ENCODE peak calls at places on chromosome 19, in ten cellular contexts. F is stimulated activated CD4-positive, alpha-beta T cell treated with anti-CD3 and anti-CD28 coated beads, Interleukin-4, amount 100 ng/mL, for 48 hours; C is G401; N is HT-29; V is LHCN-M2; H is hippocampal formation; D is activated CD8-positive, alpha-beta memory T cell treated with anti-CD3 and anti-CD28 coated beads for 24 hours; E is non-pigmented ciliary epithelial cell; U is heart right ventricle; B is LoVo. X is an unnamed sample.
A peak's percentile ranks its signal among the peaks of the same experiment; 100 is the strongest.

GRCh38 chr19:1264801-1265610 is 4.1 kb upstream of the CIRBP start:
- DNase-seq in F (no peak), C (no peak), N (peak; percentile 70), V (peak; percentile 94), H (no peak), D (no peak), E (no peak), U (peak; percentile 72), B (peak; percentile 83), X (peak; percentile 75)

GRCh38 chr19:43315851-43316250 is 37.6 kb upstream of the CD177 start:
- DNase-seq in F (no peak), C (peak; percentile 53), N (no peak), V (no peak), H (no peak), D (no peak), E (no peak), U (no peak), B (no peak), X (no peak)

GRCh38 chr19:5228932-5229777 is 111.5 kb downstream of the PTPRS start:
- DNase-seq in F (no peak), C (no peak), N (no peak), V (no peak), H (no peak), D (no peak), E (no peak), U (no peak), B (peak; percentile 43), X (peak; percentile 38)

GRCh38 chr19:49999371-50000010 is 25.7 kb downstream of the VRK3 start:
- DNase-seq in F (no peak), C (peak; percentile 66), N (no peak), V (no peak), H (no peak), D (no peak), E (no peak), U (no peak), B (no peak), X (no peak)

GRCh38 chr19:30712428-30713151 is 340.4 kb downstream of the ZNF536 start:
- DNase-seq in F (no peak), C (no peak), N (no peak), V (no peak), H (no peak), D (no peak), E (no peak), U (no peak), B (no peak), X (no peak)

GRCh38 chr19:1907563-1908363 is 2.6 kb downstream of the ADAT3 start:
- DNase-seq in F (no peak), C (no peak), N (no peak), V (no peak), H (no peak), D (no peak), E (no peak), U (no peak), B (no peak), X (no peak)

GRCh38 chr19:31282346-31282745 is 66.9 kb downstream of the TSHZ3 start:
- DNase-seq in F (no peak), C (no peak), N (no peak), V (no peak), H (no peak), D (no peak), E (no peak), U (no peak), B (no peak), X (no peak)

GRCh38 chr19:10211691-10212090 is 16.9 kb upstream of the DNMT1 start:
- DNase-seq in F (no peak), C (no peak), N (no peak), V (no peak), H (no peak), D (no peak), E (no peak), U (no peak), B (no peak), X (no peak)

GRCh38 chr19:32816555-32817099 is 52.9 kb downstream of the SLC7A9 start:
- DNase-seq in F (no peak), C (no peak), N (no peak), V (no peak), H (no peak), D (no peak), E (no peak), U (no peak), B (no peak), X (no peak)

GRCh38 chr19:47444388-47444821 is 25.1 kb upstream of the MEIS3 start:
- DNase-seq in F (no peak), C (no peak), N (no peak), V (no peak), H (no peak), D (no peak), E (no peak), U (no peak), B (no peak), X (no peak)

GRCh38 chr19:41860419-41861097 is 503 bp downstream of the RPS19 start:
- DNase-seq in F (no peak), C (no peak), N (peak; percentile 48), V (no peak), H (no peak), D (no peak), E (no peak), U (no peak), B (no peak), X (no peak)

GRCh38 chr19:55468054-55468393 is 3.5 kb upstream of the C19orf85 start:
- DNase-seq in F (no peak), C (no peak), N (no peak), V (no peak), H (no peak), D (no peak), E (no peak), U (peak; percentile 6), B (no peak), X (no peak)

GRCh38 chr19:47296036-47296435 is 13.6 kb upstream of the C5AR1 start:
- DNase-seq in F (peak; percentile 70), C (peak; percentile 91), N (peak; percentile 98), V (peak; percentile 69), H (peak; percentile 60), D (peak; percentile 83), E (no peak), U (peak; percentile 32), B (peak; percentile 85), X (peak; percentile 89)

GRCh38 chr19:49554701-49555181 is 25.6 kb downstream of the NOSIP start:
- DNase-seq in F (no peak), C (no peak), N (no peak), V (peak; percentile 79), H (no peak), D (peak; percentile 79), E (no peak), U (peak; percentile 38), B (no peak), X (no peak)

GRCh38 chr19:11680689-11681302 is 58.0 kb downstream of the ZNF823 start:
- DNase-seq in F (no peak), C (no peak), N (no peak), V (no peak), H (no peak), D (no peak), E (no peak), U (no peak), B (no peak), X (no peak)

GRCh38 chr19:1360818-1361461 is 22.8 kb upstream of the NDUFS7 start:
- DNase-seq in F (no peak), C (peak; percentile 42), N (no peak), V (peak; percentile 62), H (peak; percentile 75), D (no peak), E (no peak), U (peak; percentile 80), B (no peak), X (no peak)

GRCh38 chr19:17948967-17949930 is 16.4 kb downstream of the CCDC124 start:
- DNase-seq in F (no peak), C (no peak), N (no peak), V (no peak), H (no peak), D (no peak), E (no peak), U (no peak), B (no peak), X (no peak)

GRCh38 chr19:8302357-8302691 is 5.8 kb downstream of the CD320 start:
- DNase-seq in F (no peak), C (peak; percentile 27), N (peak; percentile 47), V (no peak), H (no peak), D (no peak), E (no peak), U (peak; percentile 76), B (no peak), X (no peak)

GRCh38 chr19:19548915-19549537 is 11.0 kb downstream of the CILP2 start:
- DNase-seq in F (no peak), C (no peak), N (no peak), V (no peak), H (no peak), D (no peak), E (no peak), U (no peak), B (no peak), X (no peak)

GRCh38 chr19:35408284-35409171 is 37.7 kb downstream of the GPR42 start:
- DNase-seq in F (no peak), C (no peak), N (no peak), V (no peak), H (no peak), D (no peak), E (no peak), U (no peak), B (no peak), X (no peak)

GRCh38 chr19:38035515-38036495 is 128.8 kb downstream of the SIPA1L3 start:
- DNase-seq in F (no peak), C (no peak), N (no peak), V (peak; percentile 33), H (no peak), D (no peak), E (no peak), U (peak; percentile 28), B (no peak), X (no peak)

GRCh38 chr19:14114854-14115253 is 2.7 kb downstream of the PRKACA start:
- DNase-seq in F (peak; percentile 52), C (no peak), N (no peak), V (no peak), H (no peak), D (peak; percentile 79), E (no peak), U (peak; percentile 71), B (no peak), X (peak; percentile 39)

GRCh38 chr19:6779204-6779603 is 6.7 kb downstream of the VAV1 start:
- DNase-seq in F (no peak), C (no peak), N (no peak), V (no peak), H (no peak), D (no peak), E (no peak), U (no peak), B (no peak), X (no peak)

GRCh38 chr19:16628984-16629691 is 1.1 kb upstream of the MED26 start:
- DNase-seq in F (no peak), C (peak; percentile 18), N (peak; percentile 8), V (peak; percentile 91), H (no peak), D (peak; percentile 65), E (no peak), U (no peak), B (peak; percentile 22), X (peak; percentile 18)

GRCh38 chr19:17358395-17358794 is 18.7 kb downstream of the PLVAP start:
- DNase-seq in F (no peak), C (no peak), N (no peak), V (no peak), H (no peak), D (no peak), E (no peak), U (no peak), B (no peak), X (no peak)

GRCh38 chr19:53696951-53697350 is 65.2 kb downstream of the DPRX start:
- DNase-seq in F (no peak), C (no peak), N (no peak), V (no peak), H (no peak), D (no peak), E (no peak), U (no peak), B (no peak), X (no peak)

GRCh38 chr19:11005521-11005920 is 44.7 kb downstream of the SMARCA4 start:
- DNase-seq in F (no peak), C (no peak), N (no peak), V (no peak), H (no peak), D (no peak), E (no peak), U (no peak), B (no peak), X (no peak)

GRCh38 chr19:9808855-9809646 is 9.8 kb downstream of the FBXL12 start:
- DNase-seq in F (no peak), C (no peak), N (no peak), V (no peak), H (no peak), D (no peak), E (no peak), U (no peak), B (no peak), X (no peak)